ENCODE peak calls at places on chromosome 12, in ten cellular contexts. Z is stomach, D is lower leg skin, Q is uterus, B is spleen, C is ovary, G is A549, M is suprapubic skin, A is tibial nerve, S is breast epithelium. N is an unnamed sample.

GRCh38 chr12:49664591-49665146 is 41.3 kb downstream of the PRPF40B start:
- DNase-seq in Z (no peak), D (no peak), Q (no peak), B (peak), C (no peak), G (no peak), M (no peak), A (no peak), S (no peak), N (no peak)

GRCh38 chr12:49929581-49929980 is 21.0 kb upstream of the AQP2 start:
- DNase-seq in Z (no peak), D (no peak), Q (no peak), B (peak), C (no peak), G (no peak), M (no peak), A (no peak), S (no peak), N (no peak)

GRCh38 chr12:46895726-46896125 is 69.9 kb upstream of the SLC38A4 start:
- DNase-seq in Z (no peak), D (no peak), Q (no peak), B (no peak), C (no peak), G (no peak), M (no peak), A (no peak), S (no peak), N (no peak)

GRCh38 chr12:62248873-62249272 is 11.3 kb upstream of the USP15 start:
- DNase-seq in Z (no peak), D (no peak), Q (no peak), B (no peak), C (no peak), G (no peak), M (no peak), A (no peak), S (no peak), N (no peak)

GRCh38 chr12:25135531-25136154 is 59.3 kb downstream of the DNAI7 start:
- DNase-seq in Z (no peak), D (peak), Q (no peak), B (no peak), C (no peak), G (no peak), M (no peak), A (no peak), S (no peak), N (no peak)

GRCh38 chr12:56258068-56258819 is at the start of gene ANKRD52:
- DNase-seq in Z (peak), D (peak), Q (peak), B (peak), C (peak), G (peak), M (no peak), A (peak), S (peak), N (no peak)

GRCh38 chr12:121822393-121823100 is 18.7 kb downstream of the SETD1B start:
- DNase-seq in Z (no peak), D (no peak), Q (no peak), B (no peak), C (no peak), G (no peak), M (no peak), A (no peak), S (no peak), N (no peak)

GRCh38 chr12:32895688-32896437 is 714 bp downstream of the PKP2 start:
- DNase-seq in Z (peak), D (peak), Q (peak), B (no peak), C (peak), G (no peak), M (no peak), A (no peak), S (no peak), N (no peak)

GRCh38 chr12:91618281-91618680 is 435.7 kb upstream of the DCN start:
- DNase-seq in Z (no peak), D (no peak), Q (no peak), B (no peak), C (no peak), G (no peak), M (no peak), A (no peak), S (no peak), N (no peak)

GRCh38 chr12:115002434-115002833 is 318.5 kb upstream of the TBX3 start:
- DNase-seq in Z (no peak), D (no peak), Q (no peak), B (no peak), C (no peak), G (no peak), M (no peak), A (no peak), S (no peak), N (no peak)

GRCh38 chr12:49706351-49707126 is 666 bp downstream of the FMNL3 start:
- DNase-seq in Z (peak), D (peak), Q (peak), B (no peak), C (peak), G (no peak), M (peak), A (peak), S (no peak), N (no peak)

GRCh38 chr12:53197011-53197640 is 9.9 kb downstream of the ITGB7 start:
- DNase-seq in Z (no peak), D (no peak), Q (no peak), B (no peak), C (no peak), G (no peak), M (peak), A (no peak), S (no peak), N (no peak)
- H3K4me3 ChIP-seq in Z (peak), D (no peak), Q (no peak), B (no peak), C (no peak), G (peak), M (peak), A (peak), S (peak), N (peak)

GRCh38 chr12:122886851-122887816 is 8.8 kb downstream of the VPS37B start:
- DNase-seq in Z (peak), D (no peak), Q (no peak), B (no peak), C (no peak), G (peak), M (peak), A (no peak), S (no peak), N (no peak)
- TF ChIP-seq POLR2A in Z (no peak), D (no peak), Q (no peak), B (no peak), C (no peak), G (no peak), M (no peak), A (no peak), S (no peak), N (no peak)

DNA sequence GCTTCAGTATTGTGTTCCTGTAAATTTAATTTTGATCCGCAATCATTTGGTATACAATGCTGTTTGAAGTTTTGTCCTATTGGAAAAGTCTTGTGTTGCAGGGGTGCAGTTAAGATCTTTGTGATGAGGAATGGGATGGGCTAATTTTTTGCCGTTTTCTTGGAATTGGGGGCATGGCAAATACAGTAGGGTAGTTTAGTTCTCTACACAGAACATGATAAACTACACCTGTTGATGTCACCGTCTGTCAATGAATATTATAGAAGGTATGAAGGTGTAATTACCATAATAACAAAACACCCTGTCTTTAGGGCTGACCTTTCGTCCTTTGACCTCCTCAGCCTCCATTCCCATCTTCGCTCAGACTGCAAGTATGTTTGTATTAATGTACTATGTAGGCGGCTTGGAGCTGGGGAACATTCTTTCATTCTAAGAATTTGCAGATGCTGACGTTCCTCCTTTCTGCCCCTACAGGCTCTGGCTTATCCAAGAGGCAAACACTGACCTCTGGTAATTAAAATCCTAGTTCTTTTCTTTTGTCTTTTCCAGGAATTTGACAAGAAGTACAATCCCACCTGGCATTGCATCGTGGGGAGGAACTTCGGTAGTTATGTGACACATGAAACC is 1.7 kb downstream of the DYNLL1 start:
- DNase-seq in Z (no peak), D (no peak), Q (no peak), B (no peak), C (no peak), G (no peak), M (no peak), A (no peak), S (peak), N (no peak)
- H3K4me3 ChIP-seq in Z (peak), D (no peak), Q (peak), B (peak), C (peak), G (peak), M (peak), A (peak), S (peak), N (peak)

GRCh38 chr12:104742551-104742961 is 215.5 kb downstream of the SLC41A2 start:
- DNase-seq in Z (peak), D (no peak), Q (no peak), B (no peak), C (no peak), G (no peak), M (no peak), A (no peak), S (no peak), N (no peak)

GRCh38 chr12:104738841-104739642 is 219.0 kb downstream of the SLC41A2 start:
- DNase-seq in Z (no peak), D (no peak), Q (no peak), B (no peak), C (no peak), G (no peak), M (no peak), A (no peak), S (no peak), N (no peak)

GRCh38 chr12:104741072-104741471 is 217.0 kb downstream of the SLC41A2 start:
- DNase-seq in Z (no peak), D (no peak), Q (no peak), B (peak), C (no peak), G (no peak), M (no peak), A (no peak), S (no peak), N (no peak)

GRCh38 chr12:104741497-104742367 is 216.4 kb downstream of the SLC41A2 start:
- DNase-seq in Z (no peak), D (no peak), Q (no peak), B (no peak), C (no peak), G (no peak), M (no peak), A (no peak), S (no peak), N (no peak)

GRCh38 chr12:104740668-104741067 is 217.4 kb downstream of the SLC41A2 start:
- DNase-seq in Z (no peak), D (peak), Q (no peak), B (peak), C (no peak), G (no peak), M (no peak), A (no peak), S (no peak), N (no peak)
- TF ChIP-seq POLR2A in Z (no peak), D (no peak), Q (no peak), B (no peak), C (no peak), G (no peak), M (no peak), A (no peak), S (no peak), N (no peak)

DNA sequence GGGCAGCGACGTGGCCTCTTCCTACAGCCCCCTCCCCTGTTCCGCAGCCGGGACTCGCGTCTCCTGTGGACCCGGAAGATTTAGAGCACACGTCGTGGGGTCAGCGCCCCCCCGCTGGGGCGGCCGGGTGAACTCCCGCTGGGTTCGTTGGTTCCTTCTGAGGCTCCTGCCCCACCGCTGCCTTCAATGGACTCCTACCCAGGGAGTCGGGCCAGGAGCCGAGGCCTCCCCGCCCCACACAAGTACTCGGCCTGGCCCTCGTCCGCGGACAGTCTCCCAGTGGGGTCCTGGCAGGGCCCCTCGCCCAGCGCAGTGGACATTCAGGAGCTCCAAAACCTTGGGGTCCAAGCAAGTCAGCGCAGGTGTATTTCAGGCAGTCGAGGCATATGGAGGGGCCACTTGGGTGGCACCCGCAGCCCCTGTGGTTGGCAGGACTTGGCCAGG is 1.2 kb downstream of the MMP17 start:
- DNase-seq in Z (no peak), D (no peak), Q (no peak), B (no peak), C (peak), G (peak), M (peak), A (no peak), S (no peak), N (no peak)
- H3K4me3 ChIP-seq in Z (peak), D (no peak), Q (peak), B (peak), C (peak), G (peak), M (peak), A (peak), S (peak), N (peak)

GRCh38 chr12:82686223-82687019 is at the start of gene TMTC2:
- DNase-seq in Z (peak), D (peak), Q (peak), B (peak), C (peak), G (peak), M (peak), A (peak), S (peak), N (peak)
- TF ChIP-seq POLR2A in Z (no peak), D (no peak), Q (peak), B (no peak), C (no peak), G (peak), M (no peak), A (peak), S (no peak), N (no peak)

DNA sequence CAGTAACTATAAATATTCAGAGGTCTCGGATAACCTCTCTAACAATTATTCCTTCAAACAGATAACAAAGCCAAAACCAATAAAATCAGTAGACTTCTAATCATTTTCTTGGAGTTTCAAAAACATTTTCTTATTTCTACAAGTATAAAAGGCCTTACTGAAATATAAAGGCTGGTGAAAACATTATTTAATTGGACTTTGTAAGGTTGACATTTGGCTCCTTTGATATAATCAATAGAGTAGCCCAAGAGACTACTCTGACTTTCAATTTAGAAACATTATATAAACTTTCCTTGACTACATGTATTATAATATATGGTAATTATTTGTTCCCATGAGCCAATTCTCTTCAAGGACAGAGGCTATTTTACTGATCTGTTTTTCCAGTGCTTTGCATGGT is 68.3 kb downstream of the OSBPL8 start:
- DNase-seq in Z (no peak), D (no peak), Q (no peak), B (no peak), C (no peak), G (no peak), M (no peak), A (no peak), S (no peak), N (no peak)
- H3K4me3 ChIP-seq in Z (no peak), D (no peak), Q (no peak), B (no peak), C (no peak), G (no peak), M (no peak), A (no peak), S (no peak), N (no peak)

GRCh38 chr12:6534158-6534913 is at the start of gene GAPDH:
- DNase-seq in Z (peak), D (peak), Q (peak), B (peak), C (peak), G (peak), M (peak), A (peak), S (peak), N (peak)

GRCh38 chr12:6533653-6534157 is 612 bp upstream of the GAPDH start:
- DNase-seq in Z (peak), D (no peak), Q (peak), B (peak), C (peak), G (peak), M (no peak), A (no peak), S (no peak), N (peak)

GRCh38 chr12:6532927-6533652 is 1.2 kb upstream of the GAPDH start:
- DNase-seq in Z (peak), D (no peak), Q (peak), B (peak), C (peak), G (peak), M (no peak), A (no peak), S (peak), N (peak)

GRCh38 chr12:6530576-6531260 is 3.6 kb upstream of the GAPDH start:
- DNase-seq in Z (no peak), D (no peak), Q (no peak), B (no peak), C (no peak), G (no peak), M (no peak), A (no peak), S (no peak), N (no peak)

GRCh38 chr12:6532051-6532926 is 2.0 kb upstream of the GAPDH start:
- DNase-seq in Z (peak), D (no peak), Q (peak), B (peak), C (no peak), G (peak), M (no peak), A (no peak), S (no peak), N (no peak)
- TF ChIP-seq POLR2A in Z (no peak), D (no peak), Q (peak), B (no peak), C (no peak), G (peak), M (no peak), A (no peak), S (no peak), N (peak)

DNA sequence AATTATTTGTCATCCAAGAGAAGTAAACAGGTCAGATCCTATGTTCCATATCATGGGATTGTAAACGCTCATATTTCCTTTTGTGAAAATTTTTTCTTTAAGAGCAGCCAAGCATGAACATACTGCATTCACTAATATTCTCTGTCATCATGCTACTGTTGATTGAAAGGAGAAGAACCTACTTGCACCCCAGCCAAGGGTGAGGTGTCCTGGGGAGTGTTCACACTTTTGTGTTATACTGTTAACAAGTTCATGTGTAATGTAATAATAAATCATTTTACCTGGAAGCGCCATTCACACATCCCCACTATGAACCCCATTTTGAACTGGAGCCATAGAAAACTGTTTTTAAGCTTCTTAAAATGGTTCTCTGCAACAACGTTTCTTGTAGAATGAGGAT is 53.6 kb downstream of the HMGA2 start:
- DNase-seq in Z (no peak), D (no peak), Q (no peak), B (no peak), C (no peak), G (no peak), M (no peak), A (no peak), S (no peak), N (no peak)
- H3K4me3 ChIP-seq in Z (no peak), D (no peak), Q (no peak), B (no peak), C (no peak), G (no peak), M (no peak), A (no peak), S (no peak), N (no peak)